ENCODE peak calls at places on chromosomes 6 and 20, in eight cellular contexts. V is B cell, H is spleen, T is psoas muscle, A is left ventricle myocardium inferior, C is neural crest cell, K is stomach, D is colonic mucosa. J is an unnamed sample.

GRCh38 chr6:747921-748320 is 55.0 kb upstream of the EXOC2 start:
- DNase-seq in V (no peak), H (no peak), T (no peak), A (no peak), C (no peak), K (no peak), D (no peak), J (no peak)

GRCh38 chr6:39416728-39417127 is 94.2 kb upstream of the KCNK16 start:
- DNase-seq in V (no peak), H (no peak), T (peak; percentile 18), A (no peak), C (no peak), K (no peak), D (no peak), J (peak; percentile 93)

GRCh38 chr6:117463762-117464665 is 18.5 kb upstream of the DCBLD1 start:
- DNase-seq in V (no peak), H (no peak), T (no peak), A (no peak), C (no peak), K (no peak), D (no peak), J (no peak)

GRCh38 chr6:113630738-113631535 is 226.2 kb upstream of the MARCKS start:
- DNase-seq in V (peak; percentile 81), H (no peak), T (no peak), A (no peak), C (no peak), K (no peak), D (no peak), J (no peak)

GRCh38 chr6:140661691-140662090 is 1287.2 kb upstream of the CITED2 start:
- DNase-seq in V (no peak), H (no peak), T (no peak), A (no peak), C (no peak), K (no peak), D (no peak), J (no peak)

GRCh38 chr20:21387528-21387927 is 9.8 kb downstream of the NKX2-4 start:
- DNase-seq in V (no peak), H (no peak), T (no peak), A (no peak), C (no peak), K (no peak), D (no peak), J (no peak)

GRCh38 chr6:72787521-72788031 is 165.7 kb downstream of the KCNQ5 start:
- DNase-seq in V (no peak), H (no peak), T (peak; percentile 18), A (no peak), C (no peak), K (no peak), D (no peak), J (no peak)

GRCh38 chr6:134466751-134467525 is 149.0 kb upstream of the SGK1 start:
- DNase-seq in V (no peak), H (no peak), T (no peak), A (no peak), C (no peak), K (no peak), D (no peak), J (no peak)

GRCh38 chr6:144493035-144493910 is 208.1 kb downstream of the UTRN start:
- DNase-seq in V (no peak), H (no peak), T (no peak), A (no peak), C (no peak), K (no peak), D (no peak), J (no peak)

GRCh38 chr6:116764961-116765841 is at the start of gene FAM162B:
- DNase-seq in V (no peak), H (no peak), T (peak; percentile 48), A (peak; percentile 81), C (peak; percentile 57), K (no peak), D (peak; percentile 28), J (no peak)

GRCh38 chr20:11726021-11726420 is 191.7 kb upstream of the BTBD3 start:
- DNase-seq in V (no peak), H (no peak), T (no peak), A (no peak), C (no peak), K (no peak), D (no peak), J (no peak)

GRCh38 chr20:63335711-63336110 is 25.4 kb downstream of the CHRNA4 start:
- DNase-seq in V (no peak), H (peak; percentile 49), T (peak; percentile 6), A (no peak), C (no peak), K (no peak), D (no peak), J (no peak)

GRCh38 chr6:132235596-132236280 is 165.5 kb downstream of the MOXD1 start:
- DNase-seq in V (no peak), H (no peak), T (no peak), A (no peak), C (no peak), K (no peak), D (no peak), J (no peak)

GRCh38 chr6:27296106-27296783 is 15.8 kb downstream of the POM121L2 start:
- DNase-seq in V (no peak), H (no peak), T (no peak), A (no peak), C (no peak), K (no peak), D (no peak), J (no peak)

GRCh38 chr6:81128671-81129070 is 623.8 kb downstream of the TENT5A start:
- DNase-seq in V (no peak), H (no peak), T (no peak), A (no peak), C (no peak), K (no peak), D (no peak), J (no peak)

GRCh38 chr6:16184129-16184528 is 54.3 kb upstream of the GMPR start:
- DNase-seq in V (no peak), H (no peak), T (no peak), A (no peak), C (no peak), K (peak; percentile 69), D (peak; percentile 42), J (no peak)

GRCh38 chr6:12605888-12606345 is 110.7 kb upstream of the PHACTR1 start:
- DNase-seq in V (peak; percentile 66), H (no peak), T (no peak), A (peak; percentile 15), C (peak; percentile 52), K (peak; percentile 53), D (peak; percentile 68), J (no peak)

GRCh38 chr6:12354499-12354898 is 64.3 kb downstream of the EDN1 start:
- DNase-seq in V (no peak), H (no peak), T (no peak), A (no peak), C (no peak), K (peak; percentile 58), D (no peak), J (no peak)

GRCh38 chr20:58401123-58401639 is 12.2 kb downstream of the VAPB start:
- DNase-seq in V (no peak), H (no peak), T (no peak), A (no peak), C (no peak), K (no peak), D (no peak), J (no peak)

DNA sequence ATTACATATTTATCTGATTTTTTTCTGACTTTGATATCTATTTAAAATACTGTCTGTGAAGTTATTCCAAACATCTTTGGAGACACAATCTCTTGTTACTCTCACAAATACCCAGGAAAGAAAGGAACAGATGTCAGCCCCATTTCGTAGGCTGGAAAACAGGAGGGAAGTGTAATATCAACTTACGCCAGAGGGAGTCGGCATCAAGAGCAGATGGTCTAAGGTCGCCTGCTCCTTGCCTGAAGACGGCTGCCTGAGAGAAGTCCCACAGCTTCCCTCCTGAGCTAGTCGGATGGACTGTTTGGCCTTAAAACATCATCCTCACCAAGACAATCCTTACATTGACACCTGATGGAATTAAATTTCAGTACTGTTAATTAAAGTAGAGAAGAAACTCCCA is 13.4 kb downstream of the CST7 start:
- DNase-seq in V (no peak), H (no peak), T (no peak), A (no peak), C (no peak), K (no peak), D (no peak), J (no peak)
- TF ChIP-seq CTCF in V (no peak), H (no peak), T (no peak), A (no peak), C (no peak), K (no peak), D (no peak), J (no peak)

DNA sequence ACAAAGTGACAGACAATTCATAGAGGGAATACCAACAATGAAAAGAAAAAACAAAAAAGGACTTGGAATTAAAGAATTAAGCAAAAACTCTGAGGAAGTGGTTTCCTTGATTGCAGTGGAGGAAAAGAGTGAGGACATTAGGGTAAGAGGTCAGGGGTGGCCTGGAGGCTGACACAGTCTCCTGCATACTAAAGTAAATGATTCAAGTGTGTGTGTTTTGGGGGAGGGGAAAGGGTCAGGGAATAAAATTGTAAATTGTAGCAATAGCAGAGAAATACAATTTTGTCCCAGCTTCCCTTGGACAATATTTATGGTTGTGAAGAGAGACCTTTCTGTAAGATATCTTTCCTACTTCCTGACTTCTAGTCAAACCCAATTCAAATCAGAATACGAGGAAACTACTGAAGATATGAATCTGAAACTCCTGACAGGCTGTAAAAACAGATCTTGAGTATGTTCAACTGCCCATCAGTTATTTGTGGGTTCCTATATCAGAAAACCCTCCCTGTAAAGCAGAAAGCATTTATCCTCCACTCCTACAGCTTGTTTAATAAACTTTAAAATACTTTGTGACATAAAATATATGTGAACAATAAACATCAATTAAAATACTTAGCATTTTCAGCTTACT is 143.5 kb upstream of the HMGN3 start:
- DNase-seq in V (no peak), H (no peak), T (no peak), A (no peak), C (no peak), K (no peak), D (no peak), J (no peak)
- TF ChIP-seq CTCF in V (no peak), H (no peak), T (no peak), A (no peak), C (no peak), K (no peak), D (no peak), J (no peak)

DNA sequence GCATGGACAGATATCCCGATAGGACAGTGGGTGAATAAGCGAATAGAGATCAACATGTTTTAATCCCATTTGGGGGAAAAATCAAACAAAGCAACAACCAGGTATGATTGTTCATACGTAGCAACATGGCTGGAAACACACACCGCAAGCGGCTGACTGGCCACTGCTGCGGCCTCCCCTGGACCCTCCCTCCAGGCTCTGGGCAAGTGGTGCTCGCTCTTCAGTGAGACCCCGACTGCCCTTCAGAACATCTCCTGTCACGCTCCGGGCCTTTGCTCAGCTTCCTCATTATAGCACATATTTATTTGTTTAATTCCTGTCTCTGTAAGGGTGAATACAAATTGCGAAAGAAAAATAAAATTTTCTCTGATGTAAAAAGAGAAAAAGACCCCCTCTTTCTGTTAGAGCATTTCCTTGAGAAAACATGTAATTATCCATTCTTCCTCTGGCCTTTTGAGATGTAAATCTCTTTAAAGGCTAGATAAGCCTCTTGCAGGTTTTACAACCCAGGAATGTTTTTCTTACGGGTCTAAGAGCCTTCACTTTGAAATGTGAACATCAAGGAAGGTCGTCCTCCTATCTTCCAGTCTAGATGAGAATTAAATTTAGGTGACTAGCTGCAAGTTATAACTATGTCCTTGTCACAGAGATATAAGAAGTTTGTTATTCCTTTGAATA is 11.0 kb upstream of the FAM210B start:
- DNase-seq in V (no peak), H (no peak), T (no peak), A (no peak), C (no peak), K (no peak), D (no peak), J (no peak)
- TF ChIP-seq CTCF in V (no peak), H (no peak), T (no peak), A (no peak), C (no peak), K (no peak), D (no peak), J (no peak)

GRCh38 chr6:37435816-37436215 is 2.8 kb downstream of the CMTR1 start:
- DNase-seq in V (no peak), H (no peak), T (no peak), A (no peak), C (no peak), K (no peak), D (no peak), J (no peak)
- TF ChIP-seq CTCF in V (no peak), H (no peak), T (no peak), A (no peak), C (no peak), K (no peak), D (no peak), J (no peak)

J was measured in osteocyte.